ENCODE peak calls at places on chromosomes 2 and 18, in ten cellular contexts. J, B, U, G, W, Q, R, I, O and E are unnamed samples.

GRCh38 chr2:168814046-168814445 is 11.6 kb downstream of the NOSTRIN start:
- DNase-seq in J (peak; percentile 68), B (peak; percentile 12), U (no peak), G (no peak), W (no peak), Q (no peak), R (no peak), I (no peak), O (no peak), E (no peak)

GRCh38 chr2:106272202-106272807 is 78.2 kb upstream of the UXS1 start:
- DNase-seq in J (no peak), B (no peak), U (no peak), G (no peak), W (no peak), Q (no peak), R (no peak), I (no peak), O (no peak), E (no peak)

GRCh38 chr2:71620116-71620515 is 166.8 kb downstream of the DYSF start:
- DNase-seq in J (no peak), B (no peak), U (no peak), G (no peak), W (peak; percentile 60), Q (no peak), R (peak; percentile 31), I (no peak), O (no peak), E (no peak)

GRCh38 chr2:37764739-37765138 is 93.3 kb upstream of the CDC42EP3 start:
- DNase-seq in J (no peak), B (peak; percentile 28), U (no peak), G (no peak), W (no peak), Q (no peak), R (no peak), I (no peak), O (no peak), E (no peak)

GRCh38 chr2:177888581-177888980 is 184.0 kb downstream of the PDE11A start:
- DNase-seq in J (no peak), B (no peak), U (no peak), G (no peak), W (no peak), Q (no peak), R (no peak), I (no peak), O (no peak), E (no peak)

GRCh38 chr2:232675381-232675780 is 21.8 kb upstream of the GIGYF2 start:
- DNase-seq in J (no peak), B (no peak), U (no peak), G (no peak), W (no peak), Q (no peak), R (no peak), I (no peak), O (no peak), E (no peak)

GRCh38 chr2:145190031-145190703 is 670.2 kb upstream of the ZEB2 start:
- DNase-seq in J (no peak), B (peak; percentile 47), U (no peak), G (no peak), W (no peak), Q (no peak), R (no peak), I (no peak), O (no peak), E (no peak)

GRCh38 chr2:108129636-108130035 is 110.1 kb upstream of the SULT1C3 start:
- DNase-seq in J (no peak), B (no peak), U (no peak), G (no peak), W (no peak), Q (no peak), R (no peak), I (no peak), O (no peak), E (no peak)

GRCh38 chr2:161207941-161208340 is 47.7 kb downstream of the TANK start:
- DNase-seq in J (no peak), B (no peak), U (no peak), G (no peak), W (no peak), Q (no peak), R (no peak), I (no peak), O (no peak), E (no peak)

GRCh38 chr2:148979919-148980277 is 58.6 kb upstream of the LYPD6B start:
- DNase-seq in J (no peak), B (no peak), U (no peak), G (no peak), W (no peak), Q (no peak), R (no peak), I (no peak), O (no peak), E (no peak)

DNA sequence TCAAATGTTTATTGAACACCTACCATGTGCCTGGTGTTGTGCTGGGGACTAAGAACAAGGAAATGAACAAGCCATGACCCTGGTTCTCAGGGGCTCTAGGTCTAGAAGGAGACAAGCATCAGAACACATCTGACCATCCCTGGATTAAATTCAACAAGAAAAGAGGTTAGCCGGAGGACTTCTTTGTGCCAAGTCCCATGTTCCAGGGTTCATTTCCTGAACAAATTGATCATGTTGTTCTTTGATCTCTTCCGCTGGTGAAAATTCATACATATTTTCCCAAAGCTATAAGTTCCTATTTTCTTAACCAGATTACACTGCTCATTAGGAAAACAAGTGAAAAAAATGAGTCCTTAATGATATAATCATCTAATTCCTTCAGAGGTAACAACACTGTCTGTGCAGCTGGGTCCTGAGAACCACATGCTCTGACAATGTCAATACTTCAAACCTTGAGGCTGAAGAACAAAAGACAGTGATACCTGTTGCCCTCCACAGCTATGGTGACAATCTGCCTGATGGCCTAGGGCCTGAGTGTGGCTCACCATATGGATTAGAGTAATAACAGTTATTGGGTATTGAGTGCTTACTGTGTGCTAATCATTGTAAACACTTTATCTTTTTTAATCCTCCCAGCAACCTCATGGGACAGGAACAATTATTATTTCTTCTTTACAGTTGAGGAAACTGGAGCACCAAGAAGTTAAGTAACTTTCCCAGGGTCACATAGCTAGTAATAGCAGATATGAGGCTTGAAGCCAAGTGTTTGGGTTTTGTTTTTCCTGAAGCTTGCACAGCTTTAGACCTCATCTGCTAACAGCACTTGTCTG is 24.6 kb upstream of the INO80C start:
- DNase-seq in J (no peak), B (no peak), U (no peak), G (no peak), W (no peak), Q (no peak), R (no peak), I (no peak), O (no peak), E (no peak)
- TF ChIP-seq CTCF in J (no peak), B (no peak), U (no peak), G (no peak), W (no peak), Q (no peak), R (no peak), I (no peak), O (no peak), E (no peak)

GRCh38 chr18:13218376-13219011 is at the start of gene LDLRAD4:
- DNase-seq in J (no peak), B (no peak), U (peak; percentile 60), G (peak; percentile 74), W (peak; percentile 92), Q (peak; percentile 72), R (peak; percentile 72), I (peak; percentile 32), O (no peak), E (peak; percentile 34)

GRCh38 chr18:13217971-13218375 is 587 bp upstream of the LDLRAD4 start:
- DNase-seq in J (no peak), B (no peak), U (peak; percentile 49), G (no peak), W (no peak), Q (peak; percentile 72), R (no peak), I (peak; percentile 31), O (peak; percentile 28), E (peak; percentile 41)

GRCh38 chr18:13216732-13217465 is 1.7 kb upstream of the LDLRAD4 start:
- DNase-seq in J (no peak), B (no peak), U (peak; percentile 68), G (peak; percentile 71), W (peak; percentile 88), Q (peak; percentile 76), R (peak; percentile 75), I (peak; percentile 41), O (peak; percentile 30), E (peak; percentile 52)

GRCh38 chr18:13217466-13217961 is 1.0 kb upstream of the LDLRAD4 start:
- DNase-seq in J (no peak), B (no peak), U (peak; percentile 65), G (peak; percentile 70), W (peak; percentile 94), Q (peak; percentile 84), R (peak; percentile 77), I (peak; percentile 38), O (peak; percentile 47), E (peak; percentile 41)

GRCh38 chr18:13216092-13216582 is 2.4 kb upstream of the LDLRAD4 start:
- DNase-seq in J (peak; percentile 33), B (peak; percentile 68), U (peak; percentile 58), G (peak; percentile 78), W (peak; percentile 93), Q (peak; percentile 88), R (peak; percentile 64), I (peak; percentile 21), O (peak; percentile 63), E (no peak)
- TF ChIP-seq CTCF in J (peak; percentile 71), B (peak; percentile 72), U (peak; percentile 16), G (peak; percentile 53), W (peak; percentile 52), Q (peak; percentile 86), R (peak; percentile 61), I (peak; percentile 63), O (peak; percentile 57), E (peak; percentile 55)

DNA sequence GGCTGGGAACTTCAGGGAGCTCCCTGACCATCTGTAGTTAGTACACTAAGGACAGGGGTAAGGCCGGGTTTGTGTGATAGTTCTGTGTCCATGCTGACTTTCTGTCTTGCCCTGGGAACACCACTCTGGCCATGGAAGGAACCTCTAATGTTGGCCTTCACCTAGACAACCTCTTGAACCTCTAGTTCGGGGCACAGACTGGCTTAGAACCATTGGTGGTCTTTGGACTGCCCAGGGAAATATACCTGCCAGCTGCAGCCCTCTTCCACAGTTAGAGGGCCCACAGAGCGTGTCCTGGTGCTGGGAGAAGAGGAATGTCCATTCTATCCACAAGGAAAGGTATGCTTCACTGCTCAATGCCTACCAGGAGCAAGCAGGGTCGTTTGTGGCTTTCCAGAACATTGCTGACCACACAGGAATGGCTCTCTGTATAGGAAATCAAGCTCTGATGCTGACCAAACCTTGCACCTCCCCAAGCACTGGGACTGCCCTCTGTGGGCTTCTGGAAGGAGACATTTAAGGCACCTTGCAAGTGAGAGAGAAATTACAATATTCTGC is 318.8 kb upstream of the EPAS1 start:
- DNase-seq in J (no peak), B (no peak), U (no peak), G (no peak), W (no peak), Q (no peak), R (no peak), I (no peak), O (no peak), E (no peak)
- TF ChIP-seq CTCF in J (no peak), B (no peak), U (no peak), G (no peak), W (no peak), Q (no peak), R (no peak), I (no peak), O (no peak), E (no peak)

DNA sequence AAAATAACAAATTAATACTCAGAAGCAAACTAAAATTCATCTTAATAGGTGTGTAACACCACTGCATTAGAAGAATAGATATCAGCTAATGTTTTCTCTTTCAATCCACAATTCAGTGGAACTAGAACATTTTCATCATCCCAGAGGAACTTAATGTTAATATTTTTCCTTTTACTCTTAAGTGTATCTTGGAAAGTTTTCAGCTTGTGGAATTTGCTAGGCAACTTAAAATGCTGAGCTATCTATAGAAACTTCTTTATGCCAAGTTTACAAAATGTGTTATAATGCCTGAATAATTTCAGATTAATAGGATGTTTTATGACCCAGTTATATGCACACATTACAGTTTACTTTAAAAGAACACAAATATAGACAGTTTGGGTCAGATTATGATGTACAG is 86.6 kb upstream of the FAM237A start:
- DNase-seq in J (no peak), B (no peak), U (no peak), G (no peak), W (no peak), Q (no peak), R (no peak), I (no peak), O (no peak), E (no peak)
- TF ChIP-seq CTCF in J (no peak), B (no peak), U (no peak), G (no peak), W (no peak), Q (no peak), R (no peak), I (no peak), O (no peak), E (no peak)